ENCODE peak calls at places on chromosomes 12 and 14, in nine cellular contexts. Q, H, T, R, O, B, U, D and W are unnamed samples.

GRCh38 chr12:50765325-50765911 is 1.5 kb downstream of the ATF1 start:
- DNase-seq in Q (no peak), H (peak; percentile 58), T (no peak), R (no peak), O (no peak), B (peak; percentile 79), U (no peak), D (no peak), W (peak; percentile 26)

GRCh38 chr12:5633102-5633501 is 201.2 kb downstream of the NTF3 start:
- DNase-seq in Q (no peak), H (no peak), T (no peak), R (no peak), O (no peak), B (no peak), U (no peak), D (no peak), W (no peak)

GRCh38 chr14:20498622-20499021 is 6.7 kb upstream of the RNASE10 start:
- DNase-seq in Q (no peak), H (no peak), T (no peak), R (no peak), O (no peak), B (no peak), U (no peak), D (no peak), W (no peak)

GRCh38 chr12:104674083-104674482 is 217.3 kb downstream of the CHST11 start:
- DNase-seq in Q (no peak), H (no peak), T (no peak), R (no peak), O (no peak), B (no peak), U (no peak), D (no peak), W (no peak)

GRCh38 chr14:34098045-34098984 is 147.4 kb upstream of the EGLN3 start:
- DNase-seq in Q (no peak), H (peak; percentile 79), T (peak; percentile 31), R (no peak), O (peak; percentile 33), B (peak; percentile 48), U (no peak), D (no peak), W (no peak)

GRCh38 chr14:25150934-25151790 is 101.2 kb upstream of the STXBP6 start:
- DNase-seq in Q (no peak), H (peak; percentile 52), T (peak; percentile 34), R (no peak), O (peak; percentile 74), B (peak; percentile 42), U (no peak), D (no peak), W (no peak)

GRCh38 chr12:124930576-124930975 is 16.1 kb upstream of the UBC start:
- DNase-seq in Q (no peak), H (no peak), T (no peak), R (no peak), O (no peak), B (no peak), U (peak; percentile 12), D (no peak), W (no peak)

GRCh38 chr12:93896427-93896826 is 219.3 kb downstream of the CRADD start:
- DNase-seq in Q (no peak), H (no peak), T (no peak), R (no peak), O (peak; percentile 23), B (no peak), U (no peak), D (no peak), W (no peak)

GRCh38 chr12:107349008-107349747 is 255.8 kb upstream of the CRY1 start:
- DNase-seq in Q (no peak), H (peak; percentile 99), T (peak; percentile 91), R (no peak), O (peak; percentile 94), B (no peak), U (no peak), D (no peak), W (no peak)

GRCh38 chr12:105256011-105256410 is 20.0 kb upstream of the APPL2 start:
- DNase-seq in Q (no peak), H (peak; percentile 19), T (no peak), R (no peak), O (peak; percentile 47), B (no peak), U (no peak), D (no peak), W (no peak)

GRCh38 chr12:12714276-12715001 is 2.7 kb upstream of the CDKN1B start:
- DNase-seq in Q (no peak), H (peak; percentile 35), T (no peak), R (no peak), O (peak; percentile 31), B (peak; percentile 58), U (peak; percentile 59), D (no peak), W (peak; percentile 45)

GRCh38 chr12:53995311-53996187 is 4.4 kb upstream of the HOXC9 start:
- DNase-seq in Q (no peak), H (peak; percentile 83), T (no peak), R (no peak), O (no peak), B (no peak), U (no peak), D (no peak), W (no peak)

GRCh38 chr14:73949752-73950734 is at the start of the genes COQ6 and FAM161B:
- DNase-seq in Q (peak; percentile 97), H (peak; percentile 99), T (peak; percentile 93), R (peak; percentile 92), O (peak; percentile 94), B (peak; percentile 86), U (peak; percentile 94), D (peak; percentile 93), W (peak; percentile 84)
- TF ChIP-seq CTCF in Q (no peak), H (no peak), T (peak; percentile 18), R (no peak), O (no peak), B (no peak), U (no peak), D (peak; percentile 15), W (no peak)

GRCh38 chr14:95348395-95349080 is 28.8 kb upstream of the CLMN start:
- DNase-seq in Q (no peak), H (no peak), T (no peak), R (no peak), O (no peak), B (no peak), U (no peak), D (no peak), W (no peak)
- TF ChIP-seq CTCF in Q (no peak), H (no peak), T (no peak), R (no peak), O (no peak), B (peak; percentile 10), U (no peak), D (no peak), W (no peak)

GRCh38 chr14:104189629-104190335 is 51.4 kb downstream of the KIF26A start:
- DNase-seq in Q (no peak), H (no peak), T (no peak), R (no peak), O (no peak), B (no peak), U (no peak), D (no peak), W (no peak)

GRCh38 chr14:104187121-104187889 is 48.9 kb downstream of the KIF26A start:
- DNase-seq in Q (no peak), H (peak; percentile 27), T (no peak), R (no peak), O (no peak), B (no peak), U (no peak), D (no peak), W (no peak)

GRCh38 chr14:104188727-104189400 is 50.5 kb downstream of the KIF26A start:
- DNase-seq in Q (no peak), H (no peak), T (no peak), R (no peak), O (no peak), B (no peak), U (no peak), D (no peak), W (no peak)

GRCh38 chr14:104186575-104186974 is 48.2 kb downstream of the KIF26A start:
- DNase-seq in Q (no peak), H (no peak), T (no peak), R (no peak), O (no peak), B (no peak), U (no peak), D (no peak), W (no peak)

DNA sequence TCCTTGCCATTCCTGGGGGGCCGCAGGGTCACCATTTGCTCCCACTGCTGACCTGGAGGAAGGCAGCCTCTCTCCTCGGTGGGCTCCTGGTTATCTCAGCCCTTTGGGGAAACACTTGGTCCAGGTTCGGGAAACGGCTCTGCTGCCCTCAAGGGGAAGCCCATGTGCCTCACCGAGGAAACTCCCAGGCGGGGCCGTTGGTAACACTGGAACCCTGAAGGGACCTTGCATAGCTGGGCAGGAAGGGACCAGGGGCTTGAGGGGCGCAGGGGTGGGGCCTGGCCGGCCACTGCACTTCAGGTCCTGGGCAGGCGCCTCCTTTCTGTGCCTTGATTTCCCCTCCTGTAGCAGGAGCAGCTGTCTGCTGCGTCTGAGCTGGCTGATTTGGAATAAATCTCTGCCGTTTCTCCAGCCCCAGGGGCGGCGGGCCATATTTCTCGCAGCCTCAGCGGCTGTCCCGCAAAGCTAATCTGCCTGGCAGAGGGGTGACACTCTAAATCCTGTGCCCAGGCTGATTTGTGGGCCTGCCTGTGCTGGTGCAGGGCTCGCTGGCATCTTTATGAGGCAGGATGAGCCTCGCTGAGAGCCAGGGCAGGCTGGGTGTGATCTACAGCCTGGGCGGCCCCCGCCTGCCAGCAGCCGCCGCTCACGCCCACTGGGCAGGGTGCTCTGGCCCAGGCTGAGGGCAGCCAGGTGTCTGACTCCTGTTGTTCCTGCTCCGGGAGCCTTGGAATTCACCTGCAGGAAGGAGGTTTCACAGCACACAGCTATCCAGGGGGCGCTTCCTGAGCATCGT is 49.7 kb downstream of the KIF26A start:
- DNase-seq in Q (no peak), H (peak; percentile 17), T (no peak), R (no peak), O (no peak), B (peak; percentile 34), U (no peak), D (no peak), W (no peak)
- TF ChIP-seq CTCF in Q (no peak), H (peak; percentile 11), T (no peak), R (no peak), O (no peak), B (no peak), U (no peak), D (no peak), W (no peak)

GRCh38 chr12:106343213-106343509 is 14.4 kb upstream of the POLR3B start:
- DNase-seq in Q (no peak), H (no peak), T (no peak), R (no peak), O (no peak), B (no peak), U (no peak), D (no peak), W (no peak)

GRCh38 chr12:106342397-106343212 is 14.9 kb upstream of the POLR3B start:
- DNase-seq in Q (peak; percentile 80), H (peak; percentile 85), T (peak; percentile 19), R (no peak), O (peak; percentile 70), B (no peak), U (peak; percentile 77), D (peak; percentile 80), W (no peak)

GRCh38 chr12:106348411-106348810 is 9.1 kb upstream of the POLR3B start:
- DNase-seq in Q (no peak), H (no peak), T (no peak), R (no peak), O (no peak), B (no peak), U (no peak), D (no peak), W (no peak)

GRCh38 chr12:106341086-106341879 is 16.3 kb upstream of the POLR3B start:
- DNase-seq in Q (no peak), H (no peak), T (no peak), R (no peak), O (no peak), B (no peak), U (no peak), D (no peak), W (no peak)

GRCh38 chr12:106345739-106346138 is 11.8 kb upstream of the POLR3B start:
- DNase-seq in Q (no peak), H (peak; percentile 76), T (peak; percentile 26), R (no peak), O (peak; percentile 51), B (no peak), U (no peak), D (no peak), W (no peak)
- TF ChIP-seq CTCF in Q (no peak), H (peak; percentile 75), T (peak; percentile 58), R (peak; percentile 21), O (peak; percentile 21), B (no peak), U (peak; percentile 35), D (peak; percentile 62), W (no peak)